ENCODE peak calls at places on chromosomes 6 and 20, in six cellular contexts. F, V, A, Y, H and W are unnamed samples.

GRCh38 chr6:71205336-71205956 is 83.2 kb upstream of the OGFRL1 start:
- DNase-seq in H (peak), V (no peak), A (no peak), Y (no peak), F (no peak), W (no peak)

GRCh38 chr6:42281570-42281969 is 63.9 kb upstream of the MRPS10 start:
- DNase-seq in F (no peak), H (no peak), A (no peak), Y (no peak), V (no peak), W (no peak)

GRCh38 chr6:118725944-118726343 is 74.6 kb upstream of the CEP85L start:
- DNase-seq in H (no peak), F (no peak), A (no peak), Y (no peak), V (no peak), W (no peak)

GRCh38 chr6:169395080-169395805 is 141.6 kb upstream of the THBS2 start:
- DNase-seq in Y (no peak), F (no peak), H (no peak), V (peak), A (no peak), W (no peak)

GRCh38 chr6:36028088-36028886 is 679 bp downstream of the MAPK14 start:
- DNase-seq in V (peak), A (peak), H (peak), Y (peak), F (peak), W (peak)

GRCh38 chr6:28657367-28657755 is 131.7 kb downstream of the GPX5 start:
- DNase-seq in H (no peak), Y (no peak), F (no peak), A (peak), V (no peak), W (no peak)

GRCh38 chr20:18543932-18544331 is 23.3 kb upstream of the SMIM26 start:
- DNase-seq in H (no peak), Y (no peak), F (no peak), V (no peak), A (no peak), W (no peak)

GRCh38 chr20:53656653-53657288 is 63.1 kb upstream of the ZNF217 start:
- DNase-seq in V (no peak), H (peak), A (no peak), Y (no peak), F (no peak), W (no peak)

GRCh38 chr20:10660661-10661060 is 13.1 kb downstream of the JAG1 start:
- DNase-seq in A (no peak), V (no peak), Y (peak), H (no peak), F (no peak), W (no peak)

GRCh38 chr20:39282619-39283092 is 320.5 kb downstream of the DHX35 start:
- DNase-seq in H (no peak), V (no peak), A (no peak), F (no peak), Y (no peak), W (no peak)

GRCh38 chr6:53358440-53359087 is 9.8 kb upstream of the ELOVL5 start:
- DNase-seq in H (no peak), F (peak), V (peak), Y (no peak), A (no peak), W (no peak)